ENCODE peak calls at places on chromosomes 12 and 14, in ten cellular contexts. One of them, this sample, is unnamed.

GRCh38 chr12:67991158-67991557 is 1.9 kb downstream of the IFNG-AS1 start:
- ATAC-seq in psoas muscle: no peak
- ATAC-seq in aorta: no peak
- ATAC-seq in WTC11: no peak
- ATAC-seq in T-helper 17 cell: peak
- ATAC-seq in naive thymus-derived CD8-positive, alpha-beta T cell: peak
- ATAC-seq in upper lobe of left lung: no peak
- ATAC-seq in left lung: no peak
- ATAC-seq in stimulated activated naive CD8-positive, alpha-beta T cell treated with anti-CD3 and anti-CD28 coated beads, Interleukin-15, amount 100 ng/mL, for 72 hours: peak
- ATAC-seq in heart left ventricle: no peak
- ATAC-seq in this sample: peak

GRCh38 chr14:100424504-100425453 is 101.6 kb downstream of the SLC25A47 start:
- ATAC-seq in psoas muscle: no peak
- ATAC-seq in aorta: no peak
- ATAC-seq in WTC11: no peak
- ATAC-seq in T-helper 17 cell: no peak
- ATAC-seq in naive thymus-derived CD8-positive, alpha-beta T cell: no peak
- ATAC-seq in upper lobe of left lung: no peak
- ATAC-seq in left lung: peak
- ATAC-seq in stimulated activated naive CD8-positive, alpha-beta T cell treated with anti-CD3 and anti-CD28 coated beads, Interleukin-15, amount 100 ng/mL, for 72 hours: peak
- ATAC-seq in heart left ventricle: no peak
- ATAC-seq in this sample: no peak

GRCh38 chr14:34003691-34004090 is 52.8 kb upstream of the EGLN3 start:
- ATAC-seq in psoas muscle: peak
- ATAC-seq in aorta: no peak
- ATAC-seq in WTC11: no peak
- ATAC-seq in T-helper 17 cell: no peak
- ATAC-seq in naive thymus-derived CD8-positive, alpha-beta T cell: no peak
- ATAC-seq in upper lobe of left lung: no peak
- ATAC-seq in left lung: no peak
- ATAC-seq in stimulated activated naive CD8-positive, alpha-beta T cell treated with anti-CD3 and anti-CD28 coated beads, Interleukin-15, amount 100 ng/mL, for 72 hours: no peak
- ATAC-seq in heart left ventricle: no peak
- ATAC-seq in this sample: no peak

GRCh38 chr14:106874365-106874764 is 1348.0 kb downstream of the TMEM121 start:
- ATAC-seq in psoas muscle: no peak
- ATAC-seq in aorta: no peak
- ATAC-seq in WTC11: no peak
- ATAC-seq in T-helper 17 cell: no peak
- ATAC-seq in naive thymus-derived CD8-positive, alpha-beta T cell: no peak
- ATAC-seq in upper lobe of left lung: no peak
- ATAC-seq in left lung: no peak
- ATAC-seq in stimulated activated naive CD8-positive, alpha-beta T cell treated with anti-CD3 and anti-CD28 coated beads, Interleukin-15, amount 100 ng/mL, for 72 hours: peak
- ATAC-seq in heart left ventricle: no peak
- ATAC-seq in this sample: no peak

GRCh38 chr12:52217223-52217622 is 15.8 kb upstream of the KRT7 start:
- ATAC-seq in psoas muscle: no peak
- ATAC-seq in aorta: peak
- ATAC-seq in WTC11: peak
- ATAC-seq in T-helper 17 cell: no peak
- ATAC-seq in naive thymus-derived CD8-positive, alpha-beta T cell: no peak
- ATAC-seq in upper lobe of left lung: peak
- ATAC-seq in left lung: peak
- ATAC-seq in stimulated activated naive CD8-positive, alpha-beta T cell treated with anti-CD3 and anti-CD28 coated beads, Interleukin-15, amount 100 ng/mL, for 72 hours: no peak
- ATAC-seq in heart left ventricle: peak
- ATAC-seq in this sample: no peak

GRCh38 chr12:8449293-8449944 is 6.3 kb upstream of the CLEC6A start:
- ATAC-seq in psoas muscle: no peak
- ATAC-seq in aorta: no peak
- ATAC-seq in WTC11: peak
- ATAC-seq in T-helper 17 cell: no peak
- ATAC-seq in naive thymus-derived CD8-positive, alpha-beta T cell: no peak
- ATAC-seq in upper lobe of left lung: no peak
- ATAC-seq in left lung: no peak
- ATAC-seq in stimulated activated naive CD8-positive, alpha-beta T cell treated with anti-CD3 and anti-CD28 coated beads, Interleukin-15, amount 100 ng/mL, for 72 hours: peak
- ATAC-seq in heart left ventricle: no peak
- ATAC-seq in this sample: no peak

GRCh38 chr12:107404981-107405380 is 280.6 kb upstream of the PWP1 start:
- ATAC-seq in psoas muscle: no peak
- ATAC-seq in aorta: no peak
- ATAC-seq in WTC11: peak
- ATAC-seq in T-helper 17 cell: peak
- ATAC-seq in naive thymus-derived CD8-positive, alpha-beta T cell: peak
- ATAC-seq in upper lobe of left lung: no peak
- ATAC-seq in left lung: peak
- ATAC-seq in stimulated activated naive CD8-positive, alpha-beta T cell treated with anti-CD3 and anti-CD28 coated beads, Interleukin-15, amount 100 ng/mL, for 72 hours: peak
- ATAC-seq in heart left ventricle: no peak
- ATAC-seq in this sample: peak

GRCh38 chr12:8491848-8492530 is 21.3 kb upstream of the CLEC4D start:
- ATAC-seq in psoas muscle: no peak
- ATAC-seq in aorta: no peak
- ATAC-seq in WTC11: no peak
- ATAC-seq in T-helper 17 cell: no peak
- ATAC-seq in naive thymus-derived CD8-positive, alpha-beta T cell: no peak
- ATAC-seq in upper lobe of left lung: no peak
- ATAC-seq in left lung: peak
- ATAC-seq in stimulated activated naive CD8-positive, alpha-beta T cell treated with anti-CD3 and anti-CD28 coated beads, Interleukin-15, amount 100 ng/mL, for 72 hours: peak
- ATAC-seq in heart left ventricle: no peak
- ATAC-seq in this sample: no peak

GRCh38 chr12:38137716-38138115 is 178.9 kb upstream of the ALG10B start:
- ATAC-seq in psoas muscle: no peak
- ATAC-seq in aorta: no peak
- ATAC-seq in WTC11: no peak
- ATAC-seq in T-helper 17 cell: no peak
- ATAC-seq in naive thymus-derived CD8-positive, alpha-beta T cell: no peak
- ATAC-seq in upper lobe of left lung: no peak
- ATAC-seq in left lung: no peak
- ATAC-seq in stimulated activated naive CD8-positive, alpha-beta T cell treated with anti-CD3 and anti-CD28 coated beads, Interleukin-15, amount 100 ng/mL, for 72 hours: peak
- ATAC-seq in heart left ventricle: no peak
- ATAC-seq in this sample: peak

GRCh38 chr12:27610380-27610779 is 85.9 kb upstream of the REP15 start:
- ATAC-seq in psoas muscle: no peak
- ATAC-seq in aorta: peak
- ATAC-seq in WTC11: no peak
- ATAC-seq in T-helper 17 cell: no peak
- ATAC-seq in naive thymus-derived CD8-positive, alpha-beta T cell: no peak
- ATAC-seq in upper lobe of left lung: no peak
- ATAC-seq in left lung: peak
- ATAC-seq in stimulated activated naive CD8-positive, alpha-beta T cell treated with anti-CD3 and anti-CD28 coated beads, Interleukin-15, amount 100 ng/mL, for 72 hours: no peak
- ATAC-seq in heart left ventricle: no peak
- ATAC-seq in this sample: no peak

GRCh38 chr14:22283000-22283399 is 306.0 kb downstream of the DAD1 start:
- ATAC-seq in psoas muscle: no peak
- ATAC-seq in aorta: no peak
- ATAC-seq in WTC11: no peak
- ATAC-seq in T-helper 17 cell: no peak
- ATAC-seq in naive thymus-derived CD8-positive, alpha-beta T cell: no peak
- ATAC-seq in upper lobe of left lung: no peak
- ATAC-seq in left lung: no peak
- ATAC-seq in stimulated activated naive CD8-positive, alpha-beta T cell treated with anti-CD3 and anti-CD28 coated beads, Interleukin-15, amount 100 ng/mL, for 72 hours: no peak
- ATAC-seq in heart left ventricle: no peak
- ATAC-seq in this sample: no peak

GRCh38 chr14:85959063-85959462 is 429.1 kb downstream of the FLRT2 start:
- ATAC-seq in psoas muscle: no peak
- ATAC-seq in aorta: no peak
- ATAC-seq in WTC11: no peak
- ATAC-seq in T-helper 17 cell: no peak
- ATAC-seq in naive thymus-derived CD8-positive, alpha-beta T cell: no peak
- ATAC-seq in upper lobe of left lung: no peak
- ATAC-seq in left lung: no peak
- ATAC-seq in stimulated activated naive CD8-positive, alpha-beta T cell treated with anti-CD3 and anti-CD28 coated beads, Interleukin-15, amount 100 ng/mL, for 72 hours: no peak
- ATAC-seq in heart left ventricle: no peak
- ATAC-seq in this sample: no peak

GRCh38 chr14:71336488-71337192 is 429.4 kb downstream of the PCNX1 start:
- ATAC-seq in psoas muscle: no peak
- ATAC-seq in aorta: no peak
- ATAC-seq in WTC11: no peak
- ATAC-seq in T-helper 17 cell: no peak
- ATAC-seq in naive thymus-derived CD8-positive, alpha-beta T cell: no peak
- ATAC-seq in upper lobe of left lung: no peak
- ATAC-seq in left lung: peak
- ATAC-seq in stimulated activated naive CD8-positive, alpha-beta T cell treated with anti-CD3 and anti-CD28 coated beads, Interleukin-15, amount 100 ng/mL, for 72 hours: no peak
- ATAC-seq in heart left ventricle: no peak
- ATAC-seq in this sample: no peak

GRCh38 chr14:98174031-98174430 is 1098.0 kb downstream of the BCL11B start:
- ATAC-seq in psoas muscle: no peak
- ATAC-seq in aorta: no peak
- ATAC-seq in WTC11: no peak
- ATAC-seq in T-helper 17 cell: peak
- ATAC-seq in naive thymus-derived CD8-positive, alpha-beta T cell: peak
- ATAC-seq in upper lobe of left lung: no peak
- ATAC-seq in left lung: no peak
- ATAC-seq in stimulated activated naive CD8-positive, alpha-beta T cell treated with anti-CD3 and anti-CD28 coated beads, Interleukin-15, amount 100 ng/mL, for 72 hours: peak
- ATAC-seq in heart left ventricle: no peak
- ATAC-seq in this sample: no peak

GRCh38 chr12:63917864-63918742 is 73.6 kb downstream of the SRGAP1 start:
- ATAC-seq in psoas muscle: peak
- ATAC-seq in aorta: peak
- ATAC-seq in WTC11: no peak
- ATAC-seq in T-helper 17 cell: peak
- ATAC-seq in naive thymus-derived CD8-positive, alpha-beta T cell: no peak
- ATAC-seq in upper lobe of left lung: peak
- ATAC-seq in left lung: peak
- ATAC-seq in stimulated activated naive CD8-positive, alpha-beta T cell treated with anti-CD3 and anti-CD28 coated beads, Interleukin-15, amount 100 ng/mL, for 72 hours: no peak
- ATAC-seq in heart left ventricle: no peak
- ATAC-seq in this sample: no peak

GRCh38 chr12:66290716-66291200 is 11.5 kb upstream of the HELB start:
- ATAC-seq in psoas muscle: no peak
- ATAC-seq in aorta: no peak
- ATAC-seq in WTC11: no peak
- ATAC-seq in T-helper 17 cell: peak
- ATAC-seq in naive thymus-derived CD8-positive, alpha-beta T cell: peak
- ATAC-seq in upper lobe of left lung: no peak
- ATAC-seq in left lung: no peak
- ATAC-seq in stimulated activated naive CD8-positive, alpha-beta T cell treated with anti-CD3 and anti-CD28 coated beads, Interleukin-15, amount 100 ng/mL, for 72 hours: peak
- ATAC-seq in heart left ventricle: no peak
- ATAC-seq in this sample: no peak

GRCh38 chr12:109308534-109309440 is at the start of gene FOXN4:
- ATAC-seq in psoas muscle: peak
- ATAC-seq in aorta: no peak
- ATAC-seq in WTC11: peak
- ATAC-seq in T-helper 17 cell: no peak
- ATAC-seq in naive thymus-derived CD8-positive, alpha-beta T cell: no peak
- ATAC-seq in upper lobe of left lung: no peak
- ATAC-seq in left lung: no peak
- ATAC-seq in stimulated activated naive CD8-positive, alpha-beta T cell treated with anti-CD3 and anti-CD28 coated beads, Interleukin-15, amount 100 ng/mL, for 72 hours: no peak
- ATAC-seq in heart left ventricle: no peak
- ATAC-seq in this sample: no peak

GRCh38 chr12:123163227-123163626 is 12.3 kb upstream of the PITPNM2 start:
- ATAC-seq in psoas muscle: no peak
- ATAC-seq in aorta: no peak
- ATAC-seq in WTC11: no peak
- ATAC-seq in T-helper 17 cell: no peak
- ATAC-seq in naive thymus-derived CD8-positive, alpha-beta T cell: no peak
- ATAC-seq in upper lobe of left lung: peak
- ATAC-seq in left lung: peak
- ATAC-seq in stimulated activated naive CD8-positive, alpha-beta T cell treated with anti-CD3 and anti-CD28 coated beads, Interleukin-15, amount 100 ng/mL, for 72 hours: no peak
- ATAC-seq in heart left ventricle: no peak
- ATAC-seq in this sample: no peak

GRCh38 chr14:37179896-37180502 is 7.6 kb upstream of the SLC25A21 start:
- ATAC-seq in psoas muscle: no peak
- ATAC-seq in aorta: no peak
- ATAC-seq in WTC11: no peak
- ATAC-seq in T-helper 17 cell: no peak
- ATAC-seq in naive thymus-derived CD8-positive, alpha-beta T cell: no peak
- ATAC-seq in upper lobe of left lung: no peak
- ATAC-seq in left lung: no peak
- ATAC-seq in stimulated activated naive CD8-positive, alpha-beta T cell treated with anti-CD3 and anti-CD28 coated beads, Interleukin-15, amount 100 ng/mL, for 72 hours: no peak
- ATAC-seq in heart left ventricle: no peak
- ATAC-seq in this sample: no peak

GRCh38 chr14:51860836-51861583 is 598 bp downstream of the GNG2 start:
- ATAC-seq in psoas muscle: no peak
- ATAC-seq in aorta: no peak
- ATAC-seq in WTC11: peak
- ATAC-seq in T-helper 17 cell: peak
- ATAC-seq in naive thymus-derived CD8-positive, alpha-beta T cell: peak
- ATAC-seq in upper lobe of left lung: peak
- ATAC-seq in left lung: peak
- ATAC-seq in stimulated activated naive CD8-positive, alpha-beta T cell treated with anti-CD3 and anti-CD28 coated beads, Interleukin-15, amount 100 ng/mL, for 72 hours: peak
- ATAC-seq in heart left ventricle: no peak
- ATAC-seq in this sample: peak